ENCODE peak calls at places on chromosome 7, in seven cellular contexts. N, P, G, C, I, W and U are unnamed samples.

GRCh38 chr7:130912086-130912909 is 178.3 kb upstream of the KLF14 start:
- DNase-seq in P (no peak), C (no peak), I (peak), N (no peak), G (no peak), W (no peak), U (no peak)

GRCh38 chr7:76225379-76225778 is 23.7 kb downstream of the SRRM3 start:
- DNase-seq in G (no peak), C (no peak), N (no peak), P (no peak), I (peak), W (no peak), U (no peak)

GRCh38 chr7:41916450-41916927 is 213.6 kb upstream of the INHBA start:
- DNase-seq in P (no peak), G (no peak), I (peak), N (no peak), C (no peak), W (no peak), U (peak)

GRCh38 chr7:1861799-1862458 is 191.9 kb downstream of the ELFN1 start:
- DNase-seq in W (no peak), P (no peak), G (no peak), C (no peak), I (no peak), N (no peak), U (no peak)

GRCh38 chr7:22477876-22478450 is 22.0 kb downstream of the STEAP1B start:
- DNase-seq in P (no peak), N (no peak), I (peak), C (no peak), G (no peak), W (no peak), U (no peak)

GRCh38 chr7:90804370-90804769 is 208.2 kb downstream of the CDK14 start:
- DNase-seq in W (no peak), N (no peak), G (no peak), I (peak), C (no peak), P (no peak), U (no peak)

GRCh38 chr7:25854608-25855497 is 297.1 kb upstream of the NFE2L3 start:
- DNase-seq in P (peak), W (peak), C (peak), I (peak), N (no peak), G (no peak), U (peak)

GRCh38 chr7:54792383-54792782 is 33.4 kb upstream of the SEC61G start:
- DNase-seq in G (no peak), N (no peak), C (no peak), W (no peak), I (no peak), P (no peak), U (no peak)

GRCh38 chr7:137390076-137390475 is 46.5 kb upstream of the PTN start:
- DNase-seq in P (no peak), N (no peak), I (no peak), G (no peak), W (no peak), C (no peak), U (no peak)

GRCh38 chr7:69862413-69863064 is 264.3 kb downstream of the AUTS2 start:
- DNase-seq in C (no peak), P (no peak), I (no peak), G (no peak), W (no peak), N (no peak), U (no peak)

GRCh38 chr7:141268614-141269013 is 194.8 kb downstream of the TMEM178B start:
- DNase-seq in G (no peak), C (no peak), P (no peak), I (no peak), N (no peak), W (no peak), U (no peak)

GRCh38 chr7:140342732-140343514 is 55.4 kb downstream of the SLC37A3 start:
- DNase-seq in N (no peak), P (no peak), C (peak), G (peak), W (no peak), I (peak), U (no peak)

GRCh38 chr7:375901-376305 is 85.9 kb downstream of the FOXL3 start:
- DNase-seq in G (peak), I (no peak), C (no peak), P (peak), N (no peak), W (no peak), U (no peak)

GRCh38 chr7:117323585-117323876 is 673 bp upstream of the WNT2 start:
- DNase-seq in W (no peak), N (no peak), I (peak), P (no peak), G (no peak), C (no peak), U (no peak)

GRCh38 chr7:130954918-130955559 is 221.0 kb upstream of the KLF14 start:
- DNase-seq in G (no peak), P (no peak), W (no peak), C (no peak), N (no peak), I (no peak), U (no peak)

GRCh38 chr7:99597762-99598501 is at the start of gene TMEM225B:
- DNase-seq in C (no peak), N (no peak), G (no peak), W (no peak), P (no peak), I (no peak), U (no peak)

GRCh38 chr7:104791065-104791464 is 222.9 kb upstream of the KMT2E start:
- DNase-seq in C (no peak), P (no peak), W (no peak), N (no peak), G (no peak), I (peak), U (no peak)

GRCh38 chr7:45677311-45677900 is 103.2 kb downstream of the ADCY1 start:
- DNase-seq in G (no peak), I (no peak), P (no peak), N (no peak), C (no peak), W (no peak), U (no peak)

GRCh38 chr7:95646350-95646749 is 50.0 kb upstream of the PDK4 start:
- DNase-seq in G (no peak), P (no peak), N (no peak), C (no peak), W (no peak), I (no peak), U (no peak)

DNA sequence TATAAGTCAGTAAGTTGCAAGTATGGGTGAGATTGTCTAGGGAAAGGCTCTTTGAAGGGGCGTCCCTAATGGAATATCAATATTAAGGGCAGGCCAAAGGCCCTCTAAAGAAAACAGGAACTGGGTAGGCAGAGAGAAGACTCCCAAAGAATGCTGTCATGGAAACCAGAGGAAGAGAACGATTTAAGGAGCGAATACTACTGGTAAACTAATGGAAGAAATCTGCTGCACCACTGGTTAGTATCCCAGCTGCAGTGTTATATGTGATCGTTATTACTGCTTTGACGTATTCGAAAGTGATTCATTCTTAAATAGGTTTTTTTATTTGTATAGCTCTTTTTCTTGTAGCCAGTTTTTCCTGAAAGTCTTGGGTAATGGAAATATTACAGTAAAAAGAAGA is 1.3 kb downstream of the CASP2 start:
- DNase-seq in N (no peak), G (no peak), C (no peak), I (no peak), P (no peak), W (no peak), U (no peak)
- H3K27ac ChIP-seq in N (no peak), G (no peak), C (no peak), I (no peak), P (peak), W (peak), U (peak)

DNA sequence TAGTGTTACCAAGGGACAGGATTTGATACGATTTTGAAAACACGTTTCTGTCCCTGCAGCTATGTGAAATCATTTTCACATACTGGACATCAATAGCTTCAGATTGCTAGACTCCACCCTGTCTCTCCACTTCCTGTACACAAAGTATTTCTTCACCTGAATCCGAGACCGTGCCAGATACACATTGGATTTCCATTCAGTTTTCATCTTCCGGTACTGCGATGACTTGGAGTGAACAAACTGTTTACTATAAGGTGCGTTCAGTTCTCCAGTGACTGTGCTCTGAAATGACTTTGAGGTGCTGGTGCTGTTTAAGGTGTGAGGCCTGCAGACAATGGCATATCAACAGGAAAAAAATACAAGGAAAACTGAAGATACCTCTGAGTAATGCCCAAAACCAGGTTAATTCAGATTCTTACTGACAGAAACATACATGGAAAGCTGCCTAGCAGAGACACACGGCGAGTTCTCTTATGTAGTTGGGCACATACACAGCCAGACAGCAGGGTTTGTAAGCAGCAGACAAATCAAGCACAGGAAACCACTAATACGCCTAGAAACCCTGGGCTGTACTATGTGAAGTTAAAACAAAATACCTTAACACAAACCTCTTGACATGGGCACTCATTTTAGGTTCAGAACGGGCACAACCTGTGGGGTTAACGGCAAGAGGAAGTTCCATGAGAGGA is 119.2 kb downstream of the GALNT11 start:
- DNase-seq in P (no peak), G (no peak), I (no peak), C (no peak), W (peak), N (no peak), U (no peak)
- H3K27ac ChIP-seq in P (no peak), G (no peak), I (no peak), C (no peak), W (peak), N (peak), U (no peak)

GRCh38 chr7:155729847-155730246 is 82.4 kb downstream of the SHH start:
- DNase-seq in W (no peak), C (no peak), G (peak), I (peak), P (no peak), N (no peak), U (no peak)

GRCh38 chr7:155728116-155728515 is 83.7 kb downstream of the RBM33 start:
- DNase-seq in G (peak), C (no peak), W (no peak), I (no peak), N (no peak), P (no peak), U (no peak)

GRCh38 chr7:155731375-155731774 is 80.9 kb downstream of the SHH start:
- DNase-seq in G (no peak), I (peak), N (no peak), W (no peak), C (no peak), P (no peak), U (no peak)

GRCh38 chr7:155725073-155725346 is 80.5 kb downstream of the RBM33 start:
- DNase-seq in P (no peak), I (no peak), N (no peak), C (no peak), W (no peak), G (no peak), U (no peak)

DNA sequence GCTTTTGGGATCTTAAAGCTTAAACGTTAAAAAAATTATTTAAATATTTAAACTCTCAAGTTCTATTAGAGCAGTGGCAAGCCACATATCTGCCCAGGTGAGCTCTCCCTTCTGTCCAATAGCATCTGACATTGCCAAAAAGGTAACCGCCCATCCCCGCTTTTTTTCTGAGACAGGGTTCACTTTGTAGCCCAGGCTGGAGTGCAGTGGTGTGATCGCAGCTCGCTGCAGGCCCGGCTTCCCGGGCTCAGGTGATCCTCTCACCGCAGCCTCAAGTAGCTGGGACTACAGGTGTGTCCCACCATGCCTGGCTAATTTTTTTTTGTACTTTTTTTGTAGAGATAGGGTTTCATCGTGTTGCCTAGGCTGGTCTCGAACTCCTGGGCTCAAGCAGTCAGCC is 83.2 kb downstream of the RBM33 start:
- DNase-seq in I (no peak), W (no peak), N (no peak), P (no peak), G (no peak), C (no peak), U (no peak)
- H3K27ac ChIP-seq in I (no peak), W (no peak), N (no peak), P (no peak), G (peak), C (no peak), U (no peak)

GRCh38 chr7:102117743-102118142 is 168.9 kb upstream of the SH2B2 start:
- DNase-seq in C (no peak), W (no peak), N (no peak), P (peak), I (peak), G (no peak), U (no peak)

GRCh38 chr7:102122026-102122425 is 164.6 kb upstream of the SH2B2 start:
- DNase-seq in N (no peak), G (no peak), C (no peak), P (no peak), W (no peak), I (peak), U (no peak)

GRCh38 chr7:102119925-102120324 is 166.7 kb upstream of the SH2B2 start:
- DNase-seq in G (no peak), I (no peak), N (no peak), C (no peak), W (no peak), P (peak), U (no peak)

GRCh38 chr7:102119213-102119651 is 167.4 kb upstream of the SH2B2 start:
- DNase-seq in G (no peak), P (peak), I (peak), C (peak), W (no peak), N (no peak), U (no peak)

GRCh38 chr7:102120666-102121065 is 166.0 kb upstream of the SH2B2 start:
- DNase-seq in G (no peak), W (no peak), N (no peak), P (peak), C (no peak), I (no peak), U (no peak)
- H3K27ac ChIP-seq in G (no peak), W (no peak), N (no peak), P (no peak), C (no peak), I (no peak), U (no peak)

GRCh38 chr7:101586078-101586941 is 42.8 kb downstream of the MYL10 start:
- DNase-seq in N (no peak), W (no peak), P (no peak), C (no peak), I (no peak), G (no peak), U (no peak)

GRCh38 chr7:101589052-101589451 is 40.0 kb downstream of the MYL10 start:
- DNase-seq in P (no peak), G (no peak), N (no peak), I (no peak), C (no peak), W (no peak), U (no peak)

GRCh38 chr7:101589976-101590662 is 39.0 kb downstream of the MYL10 start:
- DNase-seq in C (no peak), I (no peak), P (no peak), W (no peak), N (no peak), G (no peak), U (no peak)

GRCh38 chr7:101586971-101587370 is 42.1 kb downstream of the MYL10 start:
- DNase-seq in G (no peak), W (no peak), I (no peak), C (no peak), N (no peak), P (no peak), U (no peak)

DNA sequence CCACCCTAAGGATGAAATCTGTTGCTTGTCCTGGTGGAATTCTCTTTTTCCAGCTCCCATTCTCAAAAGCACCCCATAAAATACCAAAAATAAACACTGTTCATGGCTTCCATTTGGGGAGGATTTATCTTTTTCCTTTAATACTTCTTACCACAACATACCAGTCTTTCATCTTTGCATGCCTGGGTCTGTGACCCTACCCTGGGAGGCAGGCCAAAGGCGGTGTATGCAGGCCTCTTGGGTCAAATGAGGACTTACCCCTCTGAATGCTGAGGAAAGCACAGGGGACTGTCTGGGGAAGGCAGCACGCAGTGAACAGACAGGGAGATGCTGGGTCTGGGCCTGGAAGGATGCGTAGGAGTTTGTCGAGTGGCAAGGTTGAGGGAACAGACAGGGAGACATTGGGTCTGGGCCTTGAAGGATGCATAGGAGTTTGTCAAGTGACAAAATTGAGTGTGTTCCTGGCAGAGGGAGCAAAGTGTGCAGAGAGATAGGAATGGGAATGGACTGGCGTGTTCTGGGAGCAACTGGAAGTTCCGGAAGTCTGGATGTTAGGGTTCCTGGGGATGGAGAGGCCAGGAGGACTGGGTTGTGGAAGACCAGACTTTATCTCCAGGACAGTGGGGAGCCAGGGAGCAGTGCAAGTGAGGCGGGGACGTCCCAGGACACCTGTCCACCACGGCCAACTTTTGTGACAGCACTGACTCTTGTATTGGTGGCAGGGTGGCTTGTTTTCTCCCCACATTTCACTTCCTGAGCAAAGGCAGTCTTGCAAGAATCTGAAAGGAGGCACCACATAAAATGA is 40.8 kb downstream of the MYL10 start:
- DNase-seq in G (no peak), N (no peak), W (no peak), I (no peak), C (no peak), P (no peak), U (no peak)
- H3K27ac ChIP-seq in G (no peak), N (no peak), W (no peak), I (no peak), C (no peak), P (no peak), U (no peak)

GRCh38 chr7:129829677-129830631 is 122.8 kb downstream of the UBE2H start:
- DNase-seq in C (peak), N (peak), P (peak), I (peak), G (peak), W (peak), U (peak)
- H3K27ac ChIP-seq in C (peak), N (no peak), P (peak), I (peak), G (peak), W (no peak), U (peak)

DNA sequence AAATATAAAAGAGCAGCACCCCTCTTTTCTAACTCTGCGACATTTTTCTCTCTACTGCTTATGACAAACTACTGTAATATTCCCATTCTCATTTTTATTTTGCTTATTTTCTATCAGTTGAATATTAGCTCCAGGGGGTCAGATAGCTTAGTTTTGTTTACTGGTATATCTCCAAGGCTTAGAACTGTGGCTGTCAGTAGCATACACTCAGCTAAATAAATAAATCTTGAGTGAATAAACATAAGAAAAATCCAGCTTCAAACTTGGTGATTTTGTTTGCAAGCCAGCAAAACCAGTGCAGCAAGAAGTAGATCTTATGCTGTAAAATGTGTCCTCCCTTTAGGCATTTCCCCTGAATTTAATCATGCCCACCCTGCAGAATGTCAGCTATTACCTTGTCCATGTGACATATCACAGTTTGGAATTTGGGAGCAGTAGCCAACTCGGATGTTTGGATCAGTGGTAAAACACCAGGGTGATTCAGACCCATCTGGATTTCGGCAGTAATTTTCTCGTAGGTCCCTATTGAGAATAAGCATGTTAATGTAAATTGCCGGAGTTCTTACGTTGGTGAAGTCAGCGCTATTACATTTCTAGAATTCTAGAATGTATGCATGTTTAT is 44.2 kb downstream of the HGF start:
- DNase-seq in G (no peak), C (no peak), N (no peak), W (no peak), I (peak), P (no peak), U (no peak)
- H3K27ac ChIP-seq in G (no peak), C (no peak), N (no peak), W (no peak), I (no peak), P (no peak), U (no peak)

GRCh38 chr7:4842302-4843064 is 19.3 kb downstream of the PAPOLB start:
- DNase-seq in C (no peak), I (peak), N (no peak), G (peak), P (no peak), W (no peak), U (no peak)
- H3K27ac ChIP-seq in C (no peak), I (peak), N (no peak), G (peak), P (no peak), W (no peak), U (no peak)